ENCODE peak calls at places on chromosome 15, in five cellular contexts. P, U, X, Z and L are unnamed samples.

GRCh38 chr15:51089699-51090098 is 5.0 kb downstream of the TNFAIP8L3 start:
- DNase-seq in X (no peak), P (no peak), U (no peak), Z (no peak), L (no peak)

GRCh38 chr15:29736745-29737023 is 85.6 kb downstream of the TJP1 start:
- DNase-seq in Z (no peak), P (no peak), U (no peak), X (no peak), L (no peak)

GRCh38 chr15:43774062-43774461 is 2.7 kb downstream of the ELL3 start:
- DNase-seq in X (no peak), P (no peak), Z (no peak), U (no peak), L (no peak)

GRCh38 chr15:100861511-100861991 is 18.1 kb upstream of the ALDH1A3 start:
- DNase-seq in X (no peak), Z (no peak), U (no peak), P (peak; percentile 88), L (no peak)

GRCh38 chr15:81941479-81941878 is 104.3 kb downstream of the MEX3B start:
- DNase-seq in Z (no peak), P (no peak), U (no peak), X (peak; percentile 38), L (no peak)

GRCh38 chr15:101113114-101114005 is 138.5 kb downstream of the CHSY1 start:
- DNase-seq in Z (no peak), X (no peak), P (no peak), U (no peak), L (peak; percentile 52)

GRCh38 chr15:74995182-74995778 is at the start of gene SCAMP5:
- DNase-seq in P (peak; percentile 94), U (peak; percentile 81), X (peak; percentile 85), Z (peak; percentile 96), L (peak; percentile 52)

GRCh38 chr15:58440181-58440910 is 8.6 kb downstream of the LIPC start:
- DNase-seq in U (no peak), X (no peak), Z (no peak), P (no peak), L (no peak)

GRCh38 chr15:32828507-32829186 is 110.8 kb downstream of the GREM1 start:
- DNase-seq in X (no peak), Z (no peak), P (no peak), U (no peak), L (no peak)

GRCh38 chr15:52257734-52258062 is 37.9 kb downstream of the MYO5C start:
- DNase-seq in Z (peak; percentile 97), U (no peak), X (no peak), P (peak; percentile 7), L (no peak)

GRCh38 chr15:31488437-31489204 is 162.0 kb downstream of the KLF13 start:
- DNase-seq in U (peak; percentile 14), Z (peak; percentile 67), P (peak; percentile 85), X (peak; percentile 61), L (peak; percentile 3)